ENCODE peak calls at places on chromosomes 5 and 9, in ten cellular contexts. One of them, this sample, is unnamed.

GRCh38 chr5:79878721-79879336 is 112.2 kb downstream of the MTX3 start:
- DNase-seq in heart left ventricle: no peak
- DNase-seq in IMR-90: no peak
- DNase-seq in body of pancreas: no peak
- DNase-seq in thyroid gland: no peak
- DNase-seq in right cardiac atrium: no peak
- DNase-seq in upper lobe of right lung: no peak
- DNase-seq in H9: peak; percentile 56
- DNase-seq in RWPE1: peak; percentile 33
- DNase-seq in neural progenitor cell: peak; percentile 48
- DNase-seq in this sample: no peak

GRCh38 chr9:278651-279050 is 64.0 kb downstream of the DOCK8 start:
- DNase-seq in heart left ventricle: no peak
- DNase-seq in IMR-90: no peak
- DNase-seq in body of pancreas: no peak
- DNase-seq in thyroid gland: no peak
- DNase-seq in right cardiac atrium: peak; percentile 47
- DNase-seq in upper lobe of right lung: no peak
- DNase-seq in H9: no peak
- DNase-seq in RWPE1: no peak
- DNase-seq in neural progenitor cell: no peak
- DNase-seq in this sample: no peak

GRCh38 chr5:139734517-139734916 is 61.1 kb upstream of the PSD2 start:
- DNase-seq in heart left ventricle: no peak
- DNase-seq in IMR-90: no peak
- DNase-seq in body of pancreas: no peak
- DNase-seq in thyroid gland: no peak
- DNase-seq in right cardiac atrium: no peak
- DNase-seq in upper lobe of right lung: no peak
- DNase-seq in H9: no peak
- DNase-seq in RWPE1: no peak
- DNase-seq in neural progenitor cell: no peak
- DNase-seq in this sample: no peak

GRCh38 chr9:109094268-109094667 is 25.5 kb downstream of the TMEM245 start:
- DNase-seq in heart left ventricle: no peak
- DNase-seq in IMR-90: no peak
- DNase-seq in body of pancreas: no peak
- DNase-seq in thyroid gland: peak; percentile 54
- DNase-seq in right cardiac atrium: no peak
- DNase-seq in upper lobe of right lung: no peak
- DNase-seq in H9: no peak
- DNase-seq in RWPE1: no peak
- DNase-seq in neural progenitor cell: no peak
- DNase-seq in this sample: no peak

GRCh38 chr9:42388846-42389245 is 205.4 kb downstream of the SPATA31A6 start:
- DNase-seq in heart left ventricle: no peak
- DNase-seq in IMR-90: no peak
- DNase-seq in body of pancreas: no peak
- DNase-seq in thyroid gland: no peak
- DNase-seq in right cardiac atrium: no peak
- DNase-seq in upper lobe of right lung: no peak
- DNase-seq in H9: no peak
- DNase-seq in RWPE1: no peak
- DNase-seq in neural progenitor cell: no peak
- DNase-seq in this sample: no peak

GRCh38 chr5:151569132-151570046 is 21.7 kb downstream of the FAT2 start:
- DNase-seq in heart left ventricle: no peak
- DNase-seq in IMR-90: no peak
- DNase-seq in body of pancreas: no peak
- DNase-seq in thyroid gland: peak; percentile 46
- DNase-seq in right cardiac atrium: no peak
- DNase-seq in upper lobe of right lung: no peak
- DNase-seq in H9: no peak
- DNase-seq in RWPE1: no peak
- DNase-seq in neural progenitor cell: no peak
- DNase-seq in this sample: no peak

GRCh38 chr5:150489358-150490295 is 18.3 kb upstream of the NDST1 start:
- DNase-seq in heart left ventricle: no peak
- DNase-seq in IMR-90: peak; percentile 71
- DNase-seq in body of pancreas: no peak
- DNase-seq in thyroid gland: no peak
- DNase-seq in right cardiac atrium: peak; percentile 72
- DNase-seq in upper lobe of right lung: no peak
- DNase-seq in H9: peak; percentile 58
- DNase-seq in RWPE1: no peak
- DNase-seq in neural progenitor cell: no peak
- DNase-seq in this sample: no peak

GRCh38 chr9:36284226-36284625 is 26.0 kb upstream of the GNE start:
- DNase-seq in heart left ventricle: no peak
- DNase-seq in IMR-90: no peak
- DNase-seq in body of pancreas: no peak
- DNase-seq in thyroid gland: no peak
- DNase-seq in right cardiac atrium: no peak
- DNase-seq in upper lobe of right lung: no peak
- DNase-seq in H9: no peak
- DNase-seq in RWPE1: no peak
- DNase-seq in neural progenitor cell: no peak
- DNase-seq in this sample: no peak

GRCh38 chr5:39518516-39518915 is 93.7 kb upstream of the DAB2 start:
- DNase-seq in heart left ventricle: no peak
- DNase-seq in IMR-90: peak; percentile 85
- DNase-seq in body of pancreas: no peak
- DNase-seq in thyroid gland: no peak
- DNase-seq in right cardiac atrium: no peak
- DNase-seq in upper lobe of right lung: no peak
- DNase-seq in H9: no peak
- DNase-seq in RWPE1: no peak
- DNase-seq in neural progenitor cell: no peak
- DNase-seq in this sample: no peak

GRCh38 chr9:88996046-88997005 is 5.1 kb downstream of the S1PR3 start:
- DNase-seq in heart left ventricle: no peak
- DNase-seq in IMR-90: no peak
- DNase-seq in body of pancreas: no peak
- DNase-seq in thyroid gland: no peak
- DNase-seq in right cardiac atrium: no peak
- DNase-seq in upper lobe of right lung: no peak
- DNase-seq in H9: no peak
- DNase-seq in RWPE1: no peak
- DNase-seq in neural progenitor cell: no peak
- DNase-seq in this sample: no peak

GRCh38 chr9:89954229-89954628 is 349.4 kb downstream of the GADD45G start:
- DNase-seq in heart left ventricle: no peak
- DNase-seq in IMR-90: no peak
- DNase-seq in body of pancreas: no peak
- DNase-seq in thyroid gland: no peak
- DNase-seq in right cardiac atrium: no peak
- DNase-seq in upper lobe of right lung: no peak
- DNase-seq in H9: no peak
- DNase-seq in RWPE1: no peak
- DNase-seq in neural progenitor cell: no peak
- DNase-seq in this sample: no peak

GRCh38 chr5:9196403-9197224 is 349.3 kb downstream of the SEMA5A start:
- DNase-seq in heart left ventricle: no peak
- DNase-seq in IMR-90: peak; percentile 92
- DNase-seq in body of pancreas: no peak
- DNase-seq in thyroid gland: no peak
- DNase-seq in right cardiac atrium: no peak
- DNase-seq in upper lobe of right lung: no peak
- DNase-seq in H9: no peak
- DNase-seq in RWPE1: peak; percentile 26
- DNase-seq in neural progenitor cell: peak; percentile 95
- DNase-seq in this sample: no peak

GRCh38 chr9:37972346-37972745 is 68.4 kb upstream of the SLC25A51 start:
- DNase-seq in heart left ventricle: no peak
- DNase-seq in IMR-90: peak; percentile 53
- DNase-seq in body of pancreas: no peak
- DNase-seq in thyroid gland: no peak
- DNase-seq in right cardiac atrium: no peak
- DNase-seq in upper lobe of right lung: peak; percentile 46
- DNase-seq in H9: no peak
- DNase-seq in RWPE1: no peak
- DNase-seq in neural progenitor cell: peak; percentile 29
- DNase-seq in this sample: no peak

GRCh38 chr9:69822091-69822750 is 1.6 kb downstream of the CFAP95 start:
- DNase-seq in heart left ventricle: no peak
- DNase-seq in IMR-90: peak; percentile 81
- DNase-seq in body of pancreas: no peak
- DNase-seq in thyroid gland: no peak
- DNase-seq in right cardiac atrium: no peak
- DNase-seq in upper lobe of right lung: no peak
- DNase-seq in H9: no peak
- DNase-seq in RWPE1: no peak
- DNase-seq in neural progenitor cell: peak; percentile 45
- DNase-seq in this sample: no peak

GRCh38 chr9:129763235-129763917 is 10.5 kb upstream of the PTGES start:
- DNase-seq in heart left ventricle: no peak
- DNase-seq in IMR-90: peak; percentile 80
- DNase-seq in body of pancreas: no peak
- DNase-seq in thyroid gland: no peak
- DNase-seq in right cardiac atrium: peak; percentile 69
- DNase-seq in upper lobe of right lung: no peak
- DNase-seq in H9: no peak
- DNase-seq in RWPE1: no peak
- DNase-seq in neural progenitor cell: no peak
- DNase-seq in this sample: no peak

GRCh38 chr5:32949571-32949970 is 238.4 kb downstream of the NPR3 start:
- DNase-seq in heart left ventricle: no peak
- DNase-seq in IMR-90: no peak
- DNase-seq in body of pancreas: no peak
- DNase-seq in thyroid gland: no peak
- DNase-seq in right cardiac atrium: no peak
- DNase-seq in upper lobe of right lung: no peak
- DNase-seq in H9: no peak
- DNase-seq in RWPE1: peak; percentile 56
- DNase-seq in neural progenitor cell: no peak
- DNase-seq in this sample: no peak

GRCh38 chr5:72115277-72115676 is 8.0 kb downstream of the MAP1B start:
- DNase-seq in heart left ventricle: no peak
- DNase-seq in IMR-90: no peak
- DNase-seq in body of pancreas: no peak
- DNase-seq in thyroid gland: no peak
- DNase-seq in right cardiac atrium: no peak
- DNase-seq in upper lobe of right lung: no peak
- DNase-seq in H9: no peak
- DNase-seq in RWPE1: no peak
- DNase-seq in neural progenitor cell: no peak
- DNase-seq in this sample: no peak

DNA sequence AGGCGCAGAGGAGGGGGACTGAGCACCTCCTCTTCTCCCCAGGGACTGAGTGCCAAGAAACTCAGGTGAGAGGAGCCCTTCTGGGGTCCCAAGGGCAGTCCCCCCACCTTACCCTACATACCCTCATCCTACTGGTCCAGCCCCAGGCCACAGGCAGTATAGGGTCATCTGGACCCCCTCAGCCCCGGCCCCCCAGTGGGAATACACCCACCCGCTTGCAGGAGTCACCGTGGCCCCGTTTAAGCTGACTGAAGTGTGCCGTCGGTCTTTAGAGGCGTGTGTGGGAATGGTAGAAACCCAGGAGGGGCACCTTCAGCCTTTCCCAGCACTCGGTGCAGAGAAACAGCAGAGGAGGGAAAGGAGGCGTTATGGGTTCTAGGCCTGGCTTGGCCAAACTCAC is 30.8 kb downstream of the COL15A1 start:
- DNase-seq in heart left ventricle: no peak
- DNase-seq in IMR-90: no peak
- DNase-seq in body of pancreas: no peak
- DNase-seq in thyroid gland: no peak
- DNase-seq in right cardiac atrium: no peak
- DNase-seq in upper lobe of right lung: no peak
- DNase-seq in H9: no peak
- DNase-seq in RWPE1: no peak
- DNase-seq in neural progenitor cell: no peak
- DNase-seq in this sample: no peak
- H3K27ac ChIP-seq in heart left ventricle: peak overlapping the region; percentile 78
- H3K27ac ChIP-seq in IMR-90: no peak overlapping the region
- H3K27ac ChIP-seq in body of pancreas: peak overlapping the region; percentile 71
- H3K27ac ChIP-seq in thyroid gland: no peak overlapping the region
- H3K27ac ChIP-seq in right cardiac atrium: no peak overlapping the region
- H3K27ac ChIP-seq in upper lobe of right lung: no peak overlapping the region
- H3K27ac ChIP-seq in H9: no peak overlapping the region
- H3K27ac ChIP-seq in RWPE1: no peak overlapping the region
- H3K27ac ChIP-seq in neural progenitor cell: no peak overlapping the region
- H3K27ac ChIP-seq in this sample: no peak overlapping the region

GRCh38 chr9:136620441-136621018 is 42.2 kb upstream of the EGFL7 start:
- DNase-seq in heart left ventricle: no peak
- DNase-seq in IMR-90: no peak
- DNase-seq in body of pancreas: no peak
- DNase-seq in thyroid gland: no peak
- DNase-seq in right cardiac atrium: peak; percentile 47
- DNase-seq in upper lobe of right lung: no peak
- DNase-seq in H9: no peak
- DNase-seq in RWPE1: no peak
- DNase-seq in neural progenitor cell: no peak
- DNase-seq in this sample: no peak
- H3K27ac ChIP-seq in heart left ventricle: peak overlapping the region; percentile 13
- H3K27ac ChIP-seq in IMR-90: no peak overlapping the region
- H3K27ac ChIP-seq in body of pancreas: no peak overlapping the region
- H3K27ac ChIP-seq in thyroid gland: no peak overlapping the region
- H3K27ac ChIP-seq in right cardiac atrium: no peak overlapping the region
- H3K27ac ChIP-seq in upper lobe of right lung: peak overlapping the region; percentile 77
- H3K27ac ChIP-seq in H9: no peak overlapping the region
- H3K27ac ChIP-seq in RWPE1: peak overlapping the region; percentile 100
- H3K27ac ChIP-seq in neural progenitor cell: no peak overlapping the region
- H3K27ac ChIP-seq in this sample: peak overlapping the region; percentile 36

GRCh38 chr9:131421691-131422090 is 27.8 kb downstream of the PRRC2B start:
- DNase-seq in heart left ventricle: no peak
- DNase-seq in IMR-90: no peak
- DNase-seq in body of pancreas: no peak
- DNase-seq in thyroid gland: no peak
- DNase-seq in right cardiac atrium: no peak
- DNase-seq in upper lobe of right lung: no peak
- DNase-seq in H9: no peak
- DNase-seq in RWPE1: no peak
- DNase-seq in neural progenitor cell: no peak
- DNase-seq in this sample: no peak
- H3K27ac ChIP-seq in heart left ventricle: peak overlapping the region; percentile 17
- H3K27ac ChIP-seq in IMR-90: no peak overlapping the region
- H3K27ac ChIP-seq in body of pancreas: peak overlapping the region; percentile 21
- H3K27ac ChIP-seq in thyroid gland: peak overlapping the region; percentile 85
- H3K27ac ChIP-seq in right cardiac atrium: peak overlapping the region; percentile 42
- H3K27ac ChIP-seq in upper lobe of right lung: peak overlapping the region; percentile 42
- H3K27ac ChIP-seq in H9: no peak overlapping the region
- H3K27ac ChIP-seq in RWPE1: peak overlapping the region; percentile 92
- H3K27ac ChIP-seq in neural progenitor cell: peak overlapping the region; percentile 29
- H3K27ac ChIP-seq in this sample: peak overlapping the region; percentile 39

DNA sequence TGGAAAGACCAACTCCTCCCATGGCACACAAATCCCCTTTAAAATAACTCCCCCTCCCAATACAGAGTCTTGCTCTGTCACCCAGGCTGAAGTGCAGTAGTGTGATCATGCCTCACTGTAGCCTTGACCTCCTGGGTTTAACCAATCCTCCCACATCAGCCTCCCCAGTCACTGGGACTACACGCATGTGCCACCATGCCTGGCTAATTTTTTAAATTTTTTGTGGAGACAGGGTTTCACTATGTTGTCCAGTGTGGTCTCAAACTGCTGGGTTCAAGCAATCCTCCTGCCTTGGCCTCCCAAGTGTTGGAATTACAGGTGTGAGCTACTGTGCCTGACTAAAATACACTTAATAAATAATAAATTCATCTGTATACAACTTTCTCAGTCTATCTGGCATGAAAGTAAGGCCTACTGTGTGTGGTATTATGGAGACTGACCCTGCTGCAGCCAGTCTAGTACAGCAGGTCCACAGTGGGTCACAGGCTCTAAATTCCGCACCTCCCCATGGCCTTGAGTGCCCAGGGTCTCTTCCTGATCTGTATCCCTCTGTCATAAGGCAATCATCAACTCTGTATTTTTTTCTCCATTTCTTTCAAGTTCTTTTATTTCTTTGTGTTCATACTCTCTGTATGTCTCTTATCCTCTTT is 169.4 kb downstream of the MAPKAP1 start:
- DNase-seq in heart left ventricle: no peak
- DNase-seq in IMR-90: no peak
- DNase-seq in body of pancreas: no peak
- DNase-seq in thyroid gland: no peak
- DNase-seq in right cardiac atrium: no peak
- DNase-seq in upper lobe of right lung: no peak
- DNase-seq in H9: no peak
- DNase-seq in RWPE1: no peak
- DNase-seq in neural progenitor cell: no peak
- DNase-seq in this sample: no peak
- H3K27ac ChIP-seq in heart left ventricle: peak overlapping the region; percentile 64
- H3K27ac ChIP-seq in IMR-90: peak overlapping the region; percentile 97
- H3K27ac ChIP-seq in body of pancreas: peak overlapping the region; percentile 60
- H3K27ac ChIP-seq in thyroid gland: peak overlapping the region; percentile 85
- H3K27ac ChIP-seq in right cardiac atrium: peak overlapping the region; percentile 78
- H3K27ac ChIP-seq in upper lobe of right lung: peak overlapping the region; percentile 34
- H3K27ac ChIP-seq in H9: no peak overlapping the region
- H3K27ac ChIP-seq in RWPE1: peak overlapping the region; percentile 0
- H3K27ac ChIP-seq in neural progenitor cell: no peak overlapping the region
- H3K27ac ChIP-seq in this sample: no peak overlapping the region